ENCODE peak calls at places on chromosomes 16 and 17, in five cellular contexts. V, J, Q, P and A are unnamed samples.
A peak's percentile ranks its signal among the peaks of the same experiment; 100 is the strongest.

GRCh38 chr16:2385441-2385840 is 43.8 kb upstream of the CCNF start:
- DNase-seq in Q (no peak), J (no peak), P (peak; percentile 17), V (no peak), A (no peak)

GRCh38 chr16:4624827-4625616 is 396 bp downstream of the MGRN1 start:
- DNase-seq in J (peak; percentile 68), V (peak; percentile 55), P (peak; percentile 91), Q (peak; percentile 89), A (peak; percentile 72)

GRCh38 chr16:2954228-2954627 is 9.8 kb upstream of the KREMEN2 start:
- DNase-seq in Q (no peak), P (no peak), J (no peak), V (no peak), A (no peak)

GRCh38 chr17:57499648-57500049 is 243.3 kb downstream of the MSI2 start:
- DNase-seq in J (no peak), P (peak; percentile 51), V (no peak), Q (no peak), A (no peak)

GRCh38 chr16:4500283-4500682 is 24.1 kb downstream of the HMOX2 start:
- DNase-seq in Q (no peak), J (peak; percentile 49), P (no peak), V (no peak), A (peak; percentile 72)

GRCh38 chr17:8126306-8127066 is 2.6 kb upstream of the HES7 start:
- DNase-seq in Q (no peak), V (no peak), J (peak; percentile 18), P (peak; percentile 92), A (peak; percentile 62)

GRCh38 chr16:83808573-83809014 is 816 bp downstream of the HSBP1 start:
- DNase-seq in V (no peak), Q (no peak), P (no peak), J (peak; percentile 17), A (no peak)

GRCh38 chr17:40803617-40804082 is 3.9 kb upstream of the KRT28 start:
- DNase-seq in V (peak; percentile 73), J (peak; percentile 85), P (peak; percentile 82), Q (peak; percentile 87), A (peak; percentile 73)

GRCh38 chr17:61250335-61250890 is 149.2 kb upstream of the TBX2 start:
- DNase-seq in V (no peak), J (no peak), P (no peak), Q (no peak), A (no peak)

GRCh38 chr17:34499576-34499975 is 79.8 kb upstream of the TMEM132E start:
- DNase-seq in J (peak; percentile 23), P (peak; percentile 73), Q (no peak), V (peak; percentile 9), A (no peak)

GRCh38 chr17:19659366-19660177 is 11.0 kb downstream of the ALDH3A2 start:
- DNase-seq in V (no peak), P (no peak), Q (no peak), J (no peak), A (no peak)

GRCh38 chr16:23504076-23504452 is 6.2 kb downstream of the GGA2 start:
- DNase-seq in P (no peak), Q (no peak), J (no peak), V (peak; percentile 75), A (peak; percentile 93)

GRCh38 chr17:66398617-66399016 is 96.2 kb downstream of the PRKCA start:
- DNase-seq in V (no peak), J (no peak), Q (no peak), P (no peak), A (no peak)

GRCh38 chr16:29663020-29663828 is at the start of gene SPN:
- DNase-seq in P (peak; percentile 58), Q (no peak), J (peak; percentile 24), V (peak; percentile 94), A (no peak)

GRCh38 chr16:88634141-88634993 is 4.0 kb upstream of the IL17C start:
- DNase-seq in J (peak; percentile 43), V (peak; percentile 51), Q (peak; percentile 80), P (peak; percentile 98), A (no peak)

GRCh38 chr17:69198238-69198637 is 30.4 kb downstream of the ABCA10 start:
- DNase-seq in P (no peak), V (no peak), Q (no peak), J (no peak), A (no peak)

GRCh38 chr17:14038206-14038605 is 31.1 kb upstream of the COX10 start:
- DNase-seq in Q (no peak), V (no peak), P (no peak), J (no peak), A (peak; percentile 23)

GRCh38 chr17:57415737-57416354 is 159.5 kb downstream of the MSI2 start:
- DNase-seq in Q (peak; percentile 32), P (no peak), J (no peak), V (no peak), A (no peak)

GRCh38 chr17:82062076-82062983 is 3.3 kb downstream of the DUS1L start:
- DNase-seq in P (no peak), Q (peak; percentile 37), J (no peak), V (no peak), A (no peak)

GRCh38 chr17:1906622-1907021 is 76.8 kb downstream of the RPA1 start:
- DNase-seq in P (no peak), V (no peak), J (peak; percentile 38), Q (no peak), A (no peak)

GRCh38 chr17:50214986-50215730 is 13.7 kb upstream of the COL1A1 start:
- DNase-seq in Q (no peak), J (no peak), P (no peak), V (no peak), A (no peak)

GRCh38 chr17:19286751-19287341 is 49.7 kb downstream of the EPN2 start:
- DNase-seq in Q (no peak), J (no peak), V (no peak), P (peak; percentile 69), A (no peak)

GRCh38 chr16:30570621-30571443 is 682 bp downstream of the ZNF688 start:
- DNase-seq in V (no peak), J (peak; percentile 20), P (peak; percentile 81), Q (no peak), A (peak; percentile 10)